ENCODE peak calls at places on chromosomes 2 and 18, in four cellular contexts. E, G, O and N are unnamed samples.
A peak's percentile ranks its signal among the peaks of the same experiment; 100 is the strongest.

GRCh38 chr2:134493797-134494196 is 225.0 kb downstream of the TMEM163 start:
- DNase-seq in E (no peak), O (no peak), G (no peak), N (no peak)

GRCh38 chr2:127103243-127104165 is 3.5 kb downstream of the BIN1 start:
- DNase-seq in G (peak; percentile 25), O (no peak), E (no peak), N (no peak)

GRCh38 chr2:130869441-130870160 is 32.9 kb downstream of the ARHGEF4 start:
- DNase-seq in O (no peak), E (no peak), G (no peak), N (peak; percentile 22)

GRCh38 chr2:11477994-11478393 is 12.0 kb upstream of the E2F6 start:
- DNase-seq in E (peak; percentile 97), G (peak; percentile 94), O (no peak), N (peak; percentile 77)

GRCh38 chr18:78875268-78875997 is 104.2 kb upstream of the SALL3 start:
- DNase-seq in G (peak; percentile 40), O (no peak), E (peak; percentile 72), N (no peak)

GRCh38 chr2:60157283-60157682 is 396.2 kb downstream of the BCL11A start:
- DNase-seq in E (no peak), G (no peak), O (no peak), N (no peak)

GRCh38 chr2:95359501-95359930 is 43.0 kb upstream of the FAHD2A start:
- DNase-seq in O (no peak), G (no peak), E (no peak), N (no peak)

GRCh38 chr2:34664266-34664665 is 1065.2 kb upstream of the FAM98A start:
- DNase-seq in O (no peak), G (no peak), E (no peak), N (no peak)

GRCh38 chr18:59640721-59641120 is 56.5 kb downstream of the CCBE1 start:
- DNase-seq in O (no peak), E (no peak), G (no peak), N (no peak)

GRCh38 chr2:232890536-232890895 is 20.5 kb downstream of the SNORC start:
- DNase-seq in G (no peak), O (no peak), E (no peak), N (no peak)

GRCh38 chr2:47205576-47206141 is 50.6 kb upstream of the STPG4 start:
- DNase-seq in G (peak; percentile 68), O (no peak), E (no peak), N (no peak)

GRCh38 chr18:72675394-72675793 is 131.3 kb upstream of the CBLN2 start:
- DNase-seq in G (peak; percentile 21), E (peak; percentile 44), O (no peak), N (no peak)

GRCh38 chr18:35077937-35078336 is 36.7 kb downstream of the MAPRE2 start:
- DNase-seq in O (no peak), G (no peak), E (no peak), N (no peak)

GRCh38 chr2:205747827-205748386 is 65.6 kb downstream of the NRP2 start:
- DNase-seq in G (no peak), E (no peak), O (no peak), N (no peak)

GRCh38 chr2:69830045-69830905 is 815 bp downstream of the GMCL1 start:
- DNase-seq in E (peak; percentile 61), G (peak; percentile 60), O (peak; percentile 67), N (peak; percentile 15)

GRCh38 chr2:69053416-69053965 is 40.5 kb downstream of the ANTXR1 start:
- DNase-seq in G (no peak), O (no peak), E (no peak), N (no peak)

GRCh38 chr18:79411614-79412526 is 16.1 kb downstream of the NFATC1 start:
- DNase-seq in E (no peak), G (no peak), O (no peak), N (no peak)

DNA sequence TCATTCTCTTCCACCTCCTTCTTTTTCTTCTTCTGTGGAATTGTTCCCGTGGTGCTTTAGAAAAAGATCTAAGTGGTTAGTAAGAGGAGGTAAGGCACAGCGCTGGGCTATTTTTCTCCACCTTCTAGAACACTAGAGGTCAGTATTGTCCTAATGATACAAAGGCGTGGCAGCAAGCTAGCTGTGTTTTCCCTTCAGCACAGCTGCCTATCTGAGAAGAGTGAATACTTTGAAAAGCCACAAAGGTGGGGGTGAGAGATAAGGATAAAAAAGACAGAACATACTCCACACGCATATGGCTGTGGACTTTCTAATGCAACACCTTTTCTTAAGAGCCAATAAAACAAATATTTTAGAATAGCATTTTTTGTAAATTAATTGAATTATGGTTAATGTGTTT is 2.1 kb downstream of the CNTNAP5 start:
- DNase-seq in G (peak; percentile 82), E (peak; percentile 87), O (no peak), N (peak; percentile 62)
- H3K4me3 ChIP-seq in G (no peak overlapping the region), E (no peak overlapping the region), O (no peak overlapping the region), N (no peak overlapping the region)

GRCh38 chr2:138827426-138828054 is 47.4 kb upstream of the NXPH2 start:
- DNase-seq in E (peak; percentile 72), O (peak; percentile 33), G (peak; percentile 75), N (peak; percentile 64)
- TF ChIP-seq CTCF in E (peak; percentile 81), O (peak; percentile 67), G (peak; percentile 82), N (peak; percentile 54)

GRCh38 chr2:16218651-16219050 is 278.3 kb downstream of the MYCN start:
- DNase-seq in O (no peak), E (peak; percentile 41), G (peak; percentile 56), N (peak; percentile 17)

GRCh38 chr2:16217271-16217670 is 276.9 kb downstream of the MYCN start:
- DNase-seq in O (no peak), G (no peak), E (no peak), N (no peak)

GRCh38 chr2:16218161-16218560 is 277.8 kb downstream of the MYCN start:
- DNase-seq in G (no peak), E (no peak), O (no peak), N (no peak)

GRCh38 chr2:16221461-16222010 is 281.2 kb downstream of the MYCN start:
- DNase-seq in E (no peak), O (no peak), G (no peak), N (no peak)

DNA sequence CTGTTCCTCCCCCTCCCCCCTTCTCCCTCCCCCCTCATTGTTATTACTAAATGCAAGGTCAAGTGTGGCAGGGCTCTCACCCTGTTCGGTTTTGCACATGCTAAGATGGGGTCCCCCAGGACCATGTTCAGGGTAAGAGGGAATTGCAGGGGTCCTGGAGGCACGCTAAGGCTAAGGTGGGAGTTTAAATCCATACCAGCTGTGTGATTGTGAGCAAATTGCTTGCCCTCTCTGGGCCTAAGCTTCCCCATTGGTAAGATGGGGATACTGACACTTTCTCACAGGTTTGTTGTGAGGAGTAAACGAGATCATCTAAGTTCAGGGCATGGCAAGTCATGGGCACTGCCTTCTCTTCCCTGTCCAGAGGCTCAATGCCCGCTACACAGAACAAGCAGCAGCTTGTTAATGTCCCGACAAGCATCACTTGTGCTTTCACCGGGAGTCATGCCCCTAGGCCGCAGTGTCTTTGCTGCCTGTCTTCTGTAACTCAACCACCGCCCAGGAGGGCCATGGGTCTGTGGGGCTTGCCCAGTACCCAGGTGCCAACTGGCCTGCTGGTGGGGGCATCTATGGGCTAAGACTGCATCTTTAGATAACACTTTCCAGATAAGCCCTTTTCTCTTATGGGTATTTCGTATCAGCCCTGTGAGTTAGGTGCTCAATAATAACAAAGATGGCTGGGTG is 279.1 kb downstream of the MYCN start:
- DNase-seq in E (no peak), G (no peak), O (no peak), N (no peak)
- H3K27me3 ChIP-seq in E (no peaks in the 10 kb centered on the region), G (no peaks in the 10 kb centered on the region), O (no peaks in the 10 kb centered on the region), N (no peaks in the 10 kb centered on the region)

GRCh38 chr18:21071071-21071470 is 40.5 kb downstream of the ROCK1 start:
- DNase-seq in E (no peak), G (no peak), O (no peak), N (no peak)

GRCh38 chr18:21080576-21080975 is 31.0 kb downstream of the ROCK1 start:
- DNase-seq in O (no peak), G (no peak), E (no peak), N (no peak)

GRCh38 chr18:21073180-21073579 is 38.4 kb downstream of the ROCK1 start:
- DNase-seq in G (no peak), E (no peak), O (no peak), N (no peak)

GRCh38 chr18:21069468-21069867 is 42.1 kb downstream of the ROCK1 start:
- DNase-seq in E (no peak), G (no peak), O (no peak), N (no peak)

DNA sequence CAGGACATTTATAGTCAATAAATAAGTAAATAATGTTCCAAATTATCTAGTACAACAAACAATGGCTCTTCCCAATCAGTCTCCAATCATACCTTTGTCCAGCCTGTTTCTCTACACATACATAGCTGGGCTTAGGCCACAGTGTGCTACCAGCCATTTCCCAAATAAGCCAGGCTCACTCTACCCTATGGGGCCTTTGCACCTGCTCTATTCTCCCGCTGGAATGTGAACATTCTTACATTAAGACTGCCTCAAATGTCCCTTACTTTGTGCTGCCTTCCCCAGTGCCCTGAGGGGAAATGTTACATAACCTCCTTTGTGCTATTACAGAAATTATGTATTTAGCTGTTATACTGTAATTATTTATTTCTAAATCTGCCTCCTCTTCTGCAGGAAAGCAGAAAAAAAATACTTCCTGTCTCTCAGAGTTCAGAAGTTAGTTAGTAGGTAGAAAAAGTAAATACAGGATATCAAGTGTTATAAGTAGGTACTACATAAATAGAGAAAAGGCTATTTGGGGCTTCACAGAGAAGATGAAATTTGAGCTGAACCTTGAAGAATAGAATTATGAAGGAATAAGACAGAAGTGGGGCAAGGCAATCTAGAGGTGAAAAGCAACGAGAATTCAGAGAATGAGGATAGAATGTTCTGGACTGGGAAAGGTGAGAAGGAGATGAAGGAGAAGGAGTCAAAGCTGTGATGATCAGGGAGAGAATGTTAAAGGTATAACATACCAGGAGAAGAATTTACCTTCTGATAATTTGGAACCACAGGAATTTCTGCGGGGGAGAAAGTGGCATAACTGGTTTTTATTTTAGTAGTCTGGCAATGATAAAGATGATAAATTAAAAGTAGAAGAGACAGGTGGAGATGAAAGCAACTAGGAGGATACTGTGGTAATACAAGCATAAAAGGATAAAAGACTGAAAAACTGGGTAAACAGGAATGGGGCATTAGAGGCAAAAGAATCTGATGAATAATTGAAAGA is 37.0 kb downstream of the ROCK1 start:
- DNase-seq in O (no peak), E (peak; percentile 14), G (peak; percentile 10), N (peak; percentile 74)
- H3K4me3 ChIP-seq in O (no peak overlapping the region), E (no peak overlapping the region), G (no peak overlapping the region), N (no peak overlapping the region)

GRCh38 chr18:8052237-8052701 is 485.2 kb downstream of the PTPRM start:
- DNase-seq in O (no peak), G (no peak), E (no peak), N (peak; percentile 17)
- TF ChIP-seq CTCF in O (peak; percentile 12), G (no peak), E (peak; percentile 35), N (peak; percentile 12)

DNA sequence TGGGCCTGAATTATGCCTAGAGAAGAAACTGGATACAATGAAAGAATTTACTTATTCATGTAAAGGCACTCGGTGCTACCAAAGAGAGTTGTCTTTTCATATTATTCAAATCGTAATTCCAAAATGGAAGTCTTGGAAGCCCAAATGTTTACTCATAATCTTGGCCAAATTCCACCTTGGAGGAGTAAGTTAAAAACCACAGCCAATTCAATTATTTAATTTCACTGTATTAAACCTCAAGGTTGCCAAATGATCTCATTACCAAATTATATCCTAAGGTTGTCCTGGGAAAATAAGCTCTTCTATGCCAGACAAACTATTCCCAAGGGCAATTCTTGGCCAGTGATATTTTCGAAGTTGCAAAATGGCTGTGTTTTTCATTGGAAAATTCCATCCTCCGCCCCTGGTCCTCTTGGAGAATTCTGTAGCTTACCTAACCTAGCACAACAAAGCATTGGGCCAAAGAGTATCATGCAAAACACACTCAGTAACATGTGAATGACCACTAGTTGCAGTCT is 11.1 kb upstream of the VPS4B start:
- DNase-seq in G (no peak), O (no peak), E (no peak), N (no peak)
- H3K27me3 ChIP-seq in G (peaks cover 18% of the 10 kb centered on the region), O (no peaks in the 10 kb centered on the region), E (no peaks in the 10 kb centered on the region), N (no peaks in the 10 kb centered on the region)